ENCODE peak calls at places on chromosomes 2 and 18, in ten cellular contexts. Q, K, V, L, S, P, X, T, Y and I are unnamed samples.

GRCh38 chr18:48179005-48179404 is 230.2 kb downstream of the ZBTB7C start:
- DNase-seq in Q (no peak), K (no peak), V (no peak), L (no peak), S (no peak), P (no peak), X (no peak), T (no peak), Y (no peak), I (no peak)

GRCh38 chr2:64548795-64549194 is 24.7 kb downstream of the AFTPH start:
- DNase-seq in Q (no peak), K (no peak), V (no peak), L (no peak), S (no peak), P (no peak), X (no peak), T (no peak), Y (no peak), I (no peak)

GRCh38 chr2:145655366-145655765 is 1135.4 kb upstream of the ZEB2 start:
- DNase-seq in Q (no peak), K (no peak), V (no peak), L (no peak), S (no peak), P (no peak), X (no peak), T (no peak), Y (no peak), I (no peak)

GRCh38 chr2:161096336-161096735 is 63.9 kb upstream of the TANK start:
- DNase-seq in Q (no peak), K (no peak), V (no peak), L (no peak), S (no peak), P (no peak), X (no peak), T (no peak), Y (no peak), I (no peak)

GRCh38 chr2:202122975-202123765 is 50.1 kb downstream of the KIAA2012 start:
- DNase-seq in Q (no peak), K (no peak), V (no peak), L (no peak), S (no peak), P (no peak), X (no peak), T (no peak), Y (no peak), I (no peak)

GRCh38 chr2:130370490-130370889 is 14.6 kb downstream of the PTPN18 start:
- DNase-seq in Q (no peak), K (no peak), V (no peak), L (no peak), S (no peak), P (peak), X (no peak), T (no peak), Y (no peak), I (no peak)

GRCh38 chr2:134432438-134432883 is 178.6 kb downstream of the MGAT5 start:
- DNase-seq in Q (no peak), K (no peak), V (peak), L (no peak), S (no peak), P (no peak), X (no peak), T (no peak), Y (peak), I (no peak)

GRCh38 chr2:52929412-52929811 is 838.2 kb upstream of the CHAC2 start:
- DNase-seq in Q (no peak), K (no peak), V (no peak), L (no peak), S (no peak), P (no peak), X (no peak), T (no peak), Y (no peak), I (no peak)

GRCh38 chr2:122421777-122422176 is 666.3 kb downstream of the TSN start:
- DNase-seq in Q (no peak), K (no peak), V (no peak), L (no peak), S (no peak), P (no peak), X (no peak), T (no peak), Y (no peak), I (no peak)

GRCh38 chr18:55781481-55781957 is 193.5 kb upstream of the TCF4 start:
- DNase-seq in Q (no peak), K (peak), V (peak), L (no peak), S (peak), P (no peak), X (no peak), T (no peak), Y (peak), I (no peak)